ENCODE peak calls at places on chromosomes 13 and 19, in four cellular contexts. O is NCI-H82; R is mucosa of gallbladder; N is activated CD4-positive, alpha-beta T cell treated with anti-CD3 and anti-CD28 coated beads, Interleukin-2, amount 10 ng/mL, durations not matched to agents 7 days and 5 days. L is an unnamed sample.

GRCh38 chr19:40908981-40909380 is 26.9 kb upstream of the CYP2A7 start:
- DNase-seq in O (no peak), R (no peak), N (peak), L (peak)

GRCh38 chr13:89066868-89067466 is 1395.8 kb downstream of the SLITRK5 start:
- DNase-seq in O (peak), R (peak), N (peak), L (peak)

GRCh38 chr19:46349311-46349993 is 2.6 kb downstream of the PPP5C start:
- DNase-seq in O (no peak), R (no peak), N (no peak), L (no peak)

GRCh38 chr19:18021121-18021755 is 13.3 kb downstream of the ARRDC2 start:
- DNase-seq in O (no peak), R (peak), N (no peak), L (peak)

GRCh38 chr19:14563989-14564650 is 7.7 kb downstream of the NDUFB7 start:
- DNase-seq in O (peak), R (no peak), N (peak), L (peak)

GRCh38 chr13:47004022-47004421 is 107.2 kb upstream of the HTR2A start:
- DNase-seq in O (peak), R (no peak), N (no peak), L (no peak)

GRCh38 chr19:31532034-31532433 is 182.8 kb upstream of the TSHZ3 start:
- DNase-seq in O (no peak), R (no peak), N (no peak), L (no peak)

GRCh38 chr13:95541911-95542484 is 10.5 kb upstream of the CLDN10 start:
- DNase-seq in O (no peak), R (no peak), N (no peak), L (no peak)

GRCh38 chr19:48053856-48054255 is 10.0 kb upstream of the CABP5 start:
- DNase-seq in O (no peak), R (no peak), N (no peak), L (no peak)

GRCh38 chr13:98450495-98451167 is 126.3 kb downstream of the STK24 start:
- DNase-seq in O (no peak), R (no peak), N (peak), L (no peak)

GRCh38 chr19:39997595-39998216 is 846 bp downstream of the ZNF546 start:
- DNase-seq in O (no peak), R (no peak), N (peak), L (peak)

GRCh38 chr19:40907968-40908735 is 26.1 kb upstream of the CYP2A7 start:
- DNase-seq in O (no peak), R (no peak), N (peak), L (peak)

GRCh38 chr19:40758491-40758890 is 7.5 kb downstream of the SNRPA start:
- DNase-seq in O (no peak), R (no peak), N (no peak), L (no peak)

GRCh38 chr13:44936246-44936645 is 53.0 kb downstream of the NUFIP1 start:
- DNase-seq in O (no peak), R (no peak), N (no peak), L (no peak)

GRCh38 chr13:29621401-29621800 is 25.9 kb upstream of the SLC7A1 start:
- DNase-seq in O (no peak), R (no peak), N (no peak), L (no peak)

GRCh38 chr13:98225036-98225940 is 48.2 kb upstream of the RNF113B start:
- DNase-seq in O (no peak), R (no peak), N (no peak), L (no peak)

GRCh38 chr13:99896712-99897440 is 74.7 kb downstream of the ZIC5 start:
- DNase-seq in O (no peak), R (no peak), N (no peak), L (no peak)

GRCh38 chr19:49767380-49767779 is 579 bp downstream of the AP2A1 start:
- DNase-seq in O (peak), R (no peak), N (no peak), L (no peak)

GRCh38 chr13:106911020-106911419 is 343.1 kb upstream of the ARGLU1 start:
- DNase-seq in O (no peak), R (no peak), N (no peak), L (no peak)

GRCh38 chr19:18601875-18602274 is 4.7 kb downstream of the CRLF1 start:
- DNase-seq in O (no peak), R (no peak), N (no peak), L (no peak)

GRCh38 chr13:44649834-44650233 is 73.7 kb upstream of the TSC22D1 start:
- DNase-seq in O (no peak), R (no peak), N (no peak), L (no peak)

GRCh38 chr13:24244802-24245201 is 64.6 kb upstream of the C1QTNF9 start:
- DNase-seq in O (no peak), R (no peak), N (no peak), L (no peak)

GRCh38 chr13:33794576-33794975 is 23.4 kb upstream of the RFC3 start:
- DNase-seq in O (peak), R (no peak), N (no peak), L (no peak)

GRCh38 chr19:17214531-17215124 is 529 bp upstream of the USE1 start:
- DNase-seq in O (peak), R (no peak), N (no peak), L (no peak)

GRCh38 chr19:14871619-14872230 is 14.2 kb downstream of the OR7A17 start:
- DNase-seq in O (peak), R (no peak), N (no peak), L (peak)

GRCh38 chr13:113033498-113033897 is 64.5 kb downstream of the MCF2L start:
- DNase-seq in O (no peak), R (no peak), N (no peak), L (no peak)

GRCh38 chr13:105144936-105145335 is 1390.5 kb downstream of the EFNB2 start:
- DNase-seq in O (no peak), R (no peak), N (no peak), L (no peak)

GRCh38 chr13:113989585-113990300 is 15.9 kb upstream of the C13orf46 start:
- DNase-seq in O (no peak), R (no peak), N (no peak), L (no peak)